ENCODE peak calls at places on chromosome 1, in eight cellular contexts. D is GM10248, Y is sigmoid colon, O is HL-60, U is GM12878, V is nephron progenitor cell, I is epithelial cell of proximal tubule, J is colonic mucosa. N is an unnamed sample.

GRCh38 chr1:78855258-78855657 is 151.3 kb downstream of the ADGRL4 start:
- DNase-seq in J (no peak), U (peak; percentile 46), D (no peak), I (no peak), O (no peak), Y (no peak), V (no peak), N (peak; percentile 42)

GRCh38 chr1:246510147-246511030 is 3.3 kb upstream of the SMYD3 start:
- DNase-seq in O (no peak), Y (no peak), V (no peak), J (no peak), I (no peak), D (no peak), U (no peak), N (no peak)

GRCh38 chr1:206050655-206051235 is 2.2 kb upstream of the RHEX start:
- DNase-seq in J (no peak), Y (no peak), I (peak; percentile 93), V (no peak), U (peak; percentile 100), O (peak; percentile 97), D (peak; percentile 63), N (peak; percentile 50)

GRCh38 chr1:8702121-8702520 is 115.3 kb downstream of the RERE start:
- DNase-seq in J (peak; percentile 75), U (no peak), D (peak; percentile 32), O (no peak), Y (no peak), V (no peak), I (no peak), N (peak; percentile 59)

GRCh38 chr1:36829951-36830350 is 204.4 kb downstream of the GRIK3 start:
- DNase-seq in V (no peak), U (no peak), Y (no peak), D (no peak), O (no peak), J (no peak), I (no peak), N (no peak)

GRCh38 chr1:229642970-229643369 is 16.9 kb downstream of the URB2 start:
- DNase-seq in I (no peak), Y (no peak), O (no peak), U (no peak), D (no peak), J (no peak), V (no peak), N (no peak)

GRCh38 chr1:217066794-217067193 is 343.6 kb upstream of the ESRRG start:
- DNase-seq in U (no peak), J (no peak), O (no peak), Y (no peak), V (no peak), I (no peak), D (no peak), N (no peak)

GRCh38 chr1:27293915-27294314 is 28.0 kb upstream of the TMEM222 start:
- DNase-seq in O (no peak), D (no peak), U (no peak), I (no peak), J (no peak), Y (no peak), V (no peak), N (no peak)

GRCh38 chr1:34696230-34696629 is 58.6 kb upstream of the GJB5 start:
- DNase-seq in I (no peak), J (no peak), D (no peak), U (no peak), O (no peak), V (no peak), Y (no peak), N (no peak)

GRCh38 chr1:37596182-37596667 is 488 bp upstream of the GNL2 start:
- DNase-seq in D (no peak), V (no peak), I (no peak), O (no peak), J (no peak), Y (no peak), U (no peak), N (no peak)

GRCh38 chr1:53878492-53879105 is 11.0 kb downstream of the YIPF1 start:
- DNase-seq in O (peak; percentile 23), D (peak; percentile 43), J (no peak), I (no peak), U (no peak), V (no peak), Y (no peak), N (peak; percentile 49)

GRCh38 chr1:119912963-119913362 is 16.6 kb upstream of the ADAM30 start:
- DNase-seq in I (no peak), D (no peak), Y (no peak), V (no peak), J (no peak), U (no peak), O (no peak), N (no peak)

GRCh38 chr1:15256584-15256983 is 9.6 kb downstream of the FHAD1 start:
- DNase-seq in Y (no peak), V (no peak), O (no peak), J (no peak), I (no peak), U (no peak), D (no peak), N (no peak)

GRCh38 chr1:3114846-3115245 is 45.8 kb downstream of the PRDM16 start:
- DNase-seq in J (no peak), U (no peak), Y (no peak), V (no peak), O (no peak), D (no peak), I (no peak), N (no peak)

GRCh38 chr1:207970329-207971038 is 59.6 kb upstream of the CD34 start:
- DNase-seq in D (no peak), Y (no peak), J (no peak), V (no peak), I (no peak), O (no peak), U (no peak), N (no peak)

GRCh38 chr1:192977089-192977706 is 82.0 kb downstream of the UCHL5 start:
- DNase-seq in I (no peak), J (no peak), U (no peak), D (no peak), Y (no peak), V (no peak), O (no peak), N (no peak)

GRCh38 chr1:79614762-79615161 is 608.2 kb upstream of the ADGRL4 start:
- DNase-seq in O (no peak), V (no peak), Y (no peak), J (no peak), I (no peak), U (no peak), D (no peak), N (no peak)

GRCh38 chr1:231924183-231924582 is 297.6 kb downstream of the DISC1 start:
- DNase-seq in U (no peak), I (no peak), O (no peak), Y (no peak), J (no peak), V (no peak), D (no peak), N (no peak)

DNA sequence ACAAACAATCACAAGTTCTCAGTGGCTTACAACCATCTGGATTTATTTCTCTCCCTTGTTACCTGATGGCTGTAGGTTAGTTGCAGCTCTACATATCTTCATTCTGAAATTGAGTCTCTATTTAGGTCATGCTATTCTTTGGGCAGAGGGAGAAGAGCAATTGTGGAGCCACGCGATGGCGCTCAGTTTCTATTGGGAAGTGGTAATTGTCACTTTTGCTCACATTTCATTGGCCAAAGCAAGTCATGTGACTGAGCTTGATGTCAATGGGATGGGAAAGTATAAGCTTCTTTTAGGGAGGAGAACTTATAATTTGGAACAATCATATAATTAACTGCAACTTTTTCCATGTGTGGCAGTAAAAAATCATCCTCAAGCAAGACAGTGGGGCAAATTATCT is 166.5 kb downstream of the LMO4 start:
- DNase-seq in J (no peak), V (no peak), D (no peak), O (no peak), Y (no peak), I (no peak), U (no peak), N (no peak)
- TF ChIP-seq CTCF in J (no peak), V (no peak), D (no peak), O (no peak), Y (no peak), I (no peak), U (no peak), N (no peak)

GRCh38 chr1:198106007-198106406 is 50.8 kb upstream of the NEK7 start:
- DNase-seq in D (no peak), V (no peak), Y (no peak), O (no peak), U (no peak), J (no peak), I (no peak), N (no peak)
- TF ChIP-seq CTCF in D (no peak), V (no peak), Y (no peak), O (no peak), U (no peak), J (no peak), I (no peak), N (no peak)

DNA sequence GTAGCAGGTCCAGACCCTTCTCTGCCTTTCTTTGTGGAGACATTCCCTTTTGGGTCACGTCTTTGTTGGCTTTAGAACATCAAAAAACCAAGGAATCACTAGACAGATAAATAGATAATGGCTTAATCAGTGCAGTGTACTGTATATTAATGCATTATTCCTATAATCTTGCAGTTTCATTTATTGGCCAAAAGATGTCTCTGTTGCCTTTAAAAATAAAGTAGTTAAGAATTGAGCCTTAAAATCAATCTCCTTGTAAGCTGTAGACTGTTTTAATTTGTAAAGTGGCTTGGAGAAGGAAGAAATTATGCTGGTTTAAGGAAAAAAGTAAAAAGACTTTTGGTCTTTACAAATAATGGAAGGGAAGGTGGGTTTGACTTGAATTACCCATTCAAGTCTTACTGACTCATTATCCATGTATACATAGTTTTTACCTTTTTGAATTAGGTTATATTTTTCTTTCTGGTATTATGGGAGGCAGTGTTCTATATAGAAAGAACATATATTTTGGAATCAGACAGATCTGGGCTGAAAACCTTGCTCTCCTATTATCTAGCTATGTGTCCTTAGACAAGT is 84.6 kb downstream of the VPS13D start:
- DNase-seq in V (no peak), U (no peak), D (peak; percentile 25), O (no peak), I (no peak), Y (no peak), J (no peak), N (peak; percentile 32)
- TF ChIP-seq CTCF in V (peak; percentile 50), U (peak; percentile 47), D (peak; percentile 27), O (no peak), I (no peak), Y (peak; percentile 45), J (peak; percentile 23), N (peak; percentile 52)

GRCh38 chr1:67524143-67525052 is 94.2 kb upstream of the SERBP1 start:
- DNase-seq in J (no peak), I (no peak), O (no peak), Y (no peak), V (no peak), U (no peak), D (no peak), N (no peak)
- TF ChIP-seq CTCF in J (no peak), I (peak; percentile 60), O (no peak), Y (no peak), V (no peak), U (no peak), D (no peak), N (peak; percentile 4)

DNA sequence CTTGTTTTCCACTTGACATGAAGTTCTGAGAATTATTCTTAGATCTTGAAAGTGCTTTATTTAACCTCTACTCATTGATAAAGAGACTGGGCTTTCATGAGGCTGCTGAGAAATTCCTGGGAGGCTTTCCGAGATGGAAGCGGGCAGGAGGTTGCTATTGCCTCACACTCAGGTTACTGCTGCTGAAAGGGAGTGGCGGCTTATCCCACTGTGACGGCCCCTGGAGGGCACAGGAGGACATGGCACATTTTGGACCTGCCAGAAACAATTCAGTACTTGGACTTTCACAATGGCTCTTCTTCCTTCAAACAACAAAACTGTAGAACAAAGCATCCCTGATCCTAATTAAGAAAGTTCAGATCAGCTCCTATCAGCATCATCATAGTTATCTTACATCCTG is 16.2 kb upstream of the MARK1 start:
- DNase-seq in O (no peak), V (peak; percentile 23), U (no peak), D (no peak), I (no peak), J (no peak), Y (no peak), N (no peak)
- TF ChIP-seq CTCF in O (no peak), V (peak; percentile 43), U (no peak), D (no peak), I (peak; percentile 45), J (no peak), Y (no peak), N (no peak)